ENCODE peak calls at places on chromosomes 12 and 14, in four cellular contexts. M, F, N and Q are unnamed samples.

GRCh38 chr12:132788375-132789098 is 26.9 kb upstream of the ANKLE2 start:
- DNase-seq in M (peak; percentile 82), F (no peak), N (no peak), Q (no peak)

GRCh38 chr14:68749487-68750475 is 43.1 kb downstream of the ZFP36L1 start:
- DNase-seq in M (peak; percentile 36), F (no peak), N (no peak), Q (no peak)

GRCh38 chr14:59377991-59378720 is 87.0 kb downstream of the GPR135 start:
- DNase-seq in M (no peak), F (no peak), N (no peak), Q (no peak)

GRCh38 chr12:132544173-132544468 is 54.2 kb downstream of the FBRSL1 start:
- DNase-seq in M (no peak), F (no peak), N (no peak), Q (no peak)

GRCh38 chr12:58764100-58764953 is 156.0 kb downstream of the LRIG3 start:
- DNase-seq in M (no peak), F (no peak), N (no peak), Q (peak; percentile 15)

GRCh38 chr14:61153436-61153835 is 127.7 kb downstream of the TMEM30B start:
- DNase-seq in M (no peak), F (peak; percentile 27), N (no peak), Q (peak; percentile 6)

GRCh38 chr12:65355461-65355860 is 77.0 kb downstream of the MSRB3 start:
- DNase-seq in M (no peak), F (no peak), N (no peak), Q (no peak)

GRCh38 chr14:74905595-74906142 is 17.4 kb downstream of the RPS6KL1 start:
- DNase-seq in M (peak; percentile 71), F (peak; percentile 84), N (no peak), Q (peak; percentile 36)

GRCh38 chr14:54490448-54490805 is 1.6 kb upstream of the GMFB start:
- DNase-seq in M (peak; percentile 7), F (no peak), N (no peak), Q (no peak)

GRCh38 chr12:111033281-111034147 is 113.1 kb upstream of the MYL2 start:
- DNase-seq in M (no peak), F (peak; percentile 77), N (no peak), Q (no peak)

GRCh38 chr14:88612981-88613380 is 50.1 kb downstream of the ZC3H14 start:
- DNase-seq in M (no peak), F (no peak), N (no peak), Q (no peak)

GRCh38 chr14:68293404-68293803 is 473.8 kb downstream of the RAD51B start:
- DNase-seq in M (no peak), F (no peak), N (no peak), Q (no peak)

GRCh38 chr12:57632898-57633825 is at the start of gene B4GALNT1:
- DNase-seq in M (peak; percentile 81), F (peak; percentile 77), N (no peak), Q (no peak)

GRCh38 chr12:6974180-6974579 is 3.5 kb downstream of the EMG1 start:
- DNase-seq in M (no peak), F (no peak), N (no peak), Q (no peak)

GRCh38 chr14:67411820-67412421 is at the start of gene PLEK2:
- DNase-seq in M (no peak), F (peak; percentile 42), N (no peak), Q (no peak)

GRCh38 chr14:21098134-21098891 is at the start of gene ZNF219:
- DNase-seq in M (peak; percentile 48), F (peak; percentile 82), N (no peak), Q (peak; percentile 74)

GRCh38 chr14:55332654-55333570 is 61.7 kb downstream of the FBXO34 start:
- DNase-seq in M (peak; percentile 27), F (no peak), N (no peak), Q (no peak)

GRCh38 chr12:118983147-118983824 is 1.9 kb downstream of the SRRM4 start:
- DNase-seq in M (no peak), F (no peak), N (no peak), Q (no peak)

GRCh38 chr12:44873898-44874297 is 2.2 kb downstream of the NELL2 start:
- DNase-seq in M (no peak), F (no peak), N (no peak), Q (no peak)

GRCh38 chr12:66598081-66598480 is 80.8 kb downstream of the GRIP1 start:
- DNase-seq in M (no peak), F (no peak), N (no peak), Q (no peak)

GRCh38 chr12:39327520-39327919 is 115.4 kb downstream of the KIF21A start:
- DNase-seq in M (no peak), F (no peak), N (no peak), Q (no peak)

GRCh38 chr12:95790025-95790911 is at the start of gene NTN4:
- DNase-seq in M (no peak), F (peak; percentile 58), N (no peak), Q (no peak)

GRCh38 chr12:102883204-102883799 is 33.7 kb downstream of the PAH start:
- DNase-seq in M (peak; percentile 44), F (peak; percentile 77), N (no peak), Q (peak; percentile 48)

GRCh38 chr12:47967461-47968430 is 4.3 kb downstream of the TMEM106C start:
- DNase-seq in M (no peak), F (no peak), N (no peak), Q (no peak)

GRCh38 chr14:54749727-54750126 is 152.9 kb downstream of the GCH1 start:
- DNase-seq in M (no peak), F (no peak), N (no peak), Q (no peak)

GRCh38 chr14:70018713-70019201 is 139.5 kb downstream of the SMOC1 start:
- DNase-seq in M (no peak), F (no peak), N (no peak), Q (no peak)

GRCh38 chr14:70018246-70018645 is 139.0 kb downstream of the SMOC1 start:
- DNase-seq in M (no peak), F (no peak), N (no peak), Q (no peak)

GRCh38 chr14:70022771-70023445 is 143.7 kb downstream of the SMOC1 start:
- DNase-seq in M (no peak), F (no peak), N (no peak), Q (no peak)

GRCh38 chr14:70021548-70021947 is 142.3 kb downstream of the SMOC1 start:
- DNase-seq in M (no peak), F (no peak), N (no peak), Q (no peak)

GRCh38 chr14:70020350-70021170 is 141.3 kb downstream of the SMOC1 start:
- DNase-seq in M (no peak), F (no peak), N (no peak), Q (no peak)
- TF ChIP-seq CREM in M (no peak), F (no peak), N (no peak), Q (no peak)

DNA sequence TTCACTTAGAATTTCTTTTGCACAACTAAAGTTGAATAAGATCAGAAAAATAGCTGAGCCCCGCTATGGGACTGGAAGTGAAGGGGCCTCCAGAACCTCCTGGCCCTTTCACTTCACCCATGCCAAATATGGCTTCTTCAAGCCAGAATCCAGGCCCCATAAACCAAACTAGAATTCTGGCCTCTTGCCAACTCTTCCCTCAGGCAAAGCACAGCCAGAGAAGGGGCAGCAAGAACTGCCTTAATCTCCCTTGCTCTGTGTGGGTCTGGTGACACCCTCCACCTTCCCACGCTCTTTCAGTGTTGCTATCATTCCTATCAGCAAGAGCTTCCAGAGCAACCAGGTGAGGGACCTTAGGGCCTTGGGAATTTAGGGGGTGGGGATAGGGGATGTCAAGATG is 3.1 kb upstream of the PNMA1 start:
- DNase-seq in M (no peak), F (no peak), N (no peak), Q (no peak)
- TF ChIP-seq CREM in M (no peak), F (no peak), N (no peak), Q (no peak)

GRCh38 chr12:25970916-25971674 is 12.6 kb downstream of the RASSF8 start:
- DNase-seq in M (no peak), F (no peak), N (no peak), Q (no peak)

GRCh38 chr12:25971675-25972035 is 13.2 kb downstream of the RASSF8 start:
- DNase-seq in M (no peak), F (no peak), N (no peak), Q (no peak)

GRCh38 chr12:25975179-25975578 is 16.7 kb downstream of the RASSF8 start:
- DNase-seq in M (no peak), F (no peak), N (no peak), Q (no peak)

GRCh38 chr12:25970082-25970481 is 11.6 kb downstream of the RASSF8 start:
- DNase-seq in M (no peak), F (no peak), N (no peak), Q (no peak)

GRCh38 chr12:25972783-25973182 is 14.3 kb downstream of the RASSF8 start:
- DNase-seq in M (no peak), F (no peak), N (no peak), Q (no peak)
- TF ChIP-seq CREM in M (no peak), F (no peak), N (no peak), Q (no peak)

GRCh38 chr12:1829306-1829900 is 9.0 kb downstream of the LRTM2 start:
- DNase-seq in M (no peak), F (no peak), N (no peak), Q (no peak)
- TF ChIP-seq CREM in M (no peak), F (no peak), N (no peak), Q (no peak)

GRCh38 chr14:52790756-52791203 is 627 bp downstream of the GNPNAT1 start:
- DNase-seq in M (peak; percentile 8), F (no peak), N (no peak), Q (no peak)
- TF ChIP-seq CREM in M (no peak), F (no peak), N (no peak), Q (no peak)

DNA sequence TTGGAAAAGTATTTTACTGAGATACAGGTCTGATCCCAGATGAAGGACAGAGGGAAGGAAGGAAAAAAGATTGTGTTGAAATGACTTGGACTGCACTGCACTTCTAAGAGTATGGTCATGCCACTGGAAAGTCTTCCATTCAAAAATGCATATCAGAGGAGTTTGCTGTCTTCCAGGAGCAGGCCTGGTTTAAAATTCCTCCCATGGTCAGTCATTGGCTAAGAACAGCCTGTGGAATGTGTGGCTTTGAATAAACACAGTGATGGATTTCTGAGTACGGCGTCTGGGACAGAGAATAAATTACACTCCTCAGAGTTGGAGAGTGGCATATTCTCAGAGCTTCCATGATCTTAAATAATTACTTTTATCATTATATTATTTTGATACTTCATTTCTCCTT is 245.8 kb upstream of the PDZRN4 start:
- DNase-seq in M (no peak), F (no peak), N (no peak), Q (no peak)
- TF ChIP-seq CREM in M (no peak), F (no peak), N (no peak), Q (no peak)

GRCh38 chr14:93269341-93270068 is 62.4 kb downstream of the UBR7 start:
- DNase-seq in M (peak; percentile 16), F (no peak), N (no peak), Q (peak; percentile 24)
- TF ChIP-seq CREM in M (no peak), F (no peak), N (no peak), Q (no peak)

GRCh38 chr12:88245905-88246304 is 103.8 kb downstream of the TMTC3 start:
- DNase-seq in M (no peak), F (no peak), N (no peak), Q (no peak)
- TF ChIP-seq CREM in M (no peak), F (no peak), N (no peak), Q (no peak)

GRCh38 chr12:29796823-29797263 is 13.1 kb upstream of the TMTC1 start:
- DNase-seq in M (no peak), F (no peak), N (no peak), Q (no peak)
- TF ChIP-seq CREM in M (no peak), F (no peak), N (no peak), Q (no peak)